ENCODE peak calls at places on chromosome 6, in eight cellular contexts. U is upper lobe of right lung; M is pancreas; Y is effector memory CD4-positive, alpha-beta T cell; C is heart left ventricle; E is K562; F is MM.1S; V is astrocyte. N is an unnamed sample. For H3K9me3 and H3K36me3, the result is how much of the 10 kb centered on the place peaks cover.

GRCh38 chr6:431504-431903 is 40.0 kb downstream of the IRF4 start:
- DNase-seq in M (no peak), U (no peak), V (no peak), E (no peak), Y (no peak), F (no peak), C (no peak), N (no peak)

GRCh38 chr6:55088896-55089295 is 85.4 kb upstream of the HCRTR2 start:
- DNase-seq in Y (no peak), V (no peak), M (no peak), E (no peak), U (no peak), F (no peak), C (no peak), N (no peak)

GRCh38 chr6:17902953-17903352 is 84.5 kb downstream of the KIF13A start:
- DNase-seq in E (no peak), C (no peak), V (no peak), M (no peak), Y (no peak), U (no peak), F (no peak), N (no peak)

GRCh38 chr6:150025201-150025917 is at the start of gene RAET1L:
- DNase-seq in C (no peak), F (no peak), U (no peak), Y (no peak), E (no peak), V (peak), M (no peak), N (no peak)

GRCh38 chr6:144064402-144064830 is 31.0 kb downstream of the SF3B5 start:
- DNase-seq in E (peak), C (peak), F (no peak), U (peak), Y (peak), V (no peak), M (no peak), N (peak)

GRCh38 chr6:133542056-133542821 is 301.1 kb downstream of the EYA4 start:
- DNase-seq in F (no peak), V (no peak), C (no peak), Y (no peak), M (no peak), E (no peak), U (no peak), N (no peak)

GRCh38 chr6:70879496-70879895 is 77.4 kb downstream of the B3GAT2 start:
- DNase-seq in F (no peak), Y (no peak), V (no peak), U (no peak), E (no peak), C (no peak), M (no peak), N (no peak)

GRCh38 chr6:150418825-150419594 is 50.2 kb downstream of the IYD start:
- DNase-seq in E (peak), V (peak), C (peak), F (peak), Y (peak), U (peak), M (peak), N (peak)

GRCh38 chr6:155185544-155185943 is 78.3 kb upstream of the CLDN20 start:
- DNase-seq in F (no peak), M (no peak), V (peak), E (no peak), U (no peak), C (no peak), Y (no peak), N (no peak)

GRCh38 chr6:11613858-11614257 is 76.3 kb downstream of the TMEM170B start:
- DNase-seq in C (no peak), V (peak), U (no peak), E (no peak), M (no peak), F (no peak), Y (no peak), N (no peak)

GRCh38 chr6:48835421-48835958 is 627.6 kb downstream of the MMUT start:
- DNase-seq in Y (no peak), E (no peak), F (no peak), V (no peak), C (no peak), U (no peak), M (no peak), N (no peak)

GRCh38 chr6:29834564-29835436 is 7.2 kb downstream of the HLA-G start:
- DNase-seq in Y (peak), E (peak), U (no peak), C (no peak), F (no peak), V (no peak), M (no peak), N (peak)

DNA sequence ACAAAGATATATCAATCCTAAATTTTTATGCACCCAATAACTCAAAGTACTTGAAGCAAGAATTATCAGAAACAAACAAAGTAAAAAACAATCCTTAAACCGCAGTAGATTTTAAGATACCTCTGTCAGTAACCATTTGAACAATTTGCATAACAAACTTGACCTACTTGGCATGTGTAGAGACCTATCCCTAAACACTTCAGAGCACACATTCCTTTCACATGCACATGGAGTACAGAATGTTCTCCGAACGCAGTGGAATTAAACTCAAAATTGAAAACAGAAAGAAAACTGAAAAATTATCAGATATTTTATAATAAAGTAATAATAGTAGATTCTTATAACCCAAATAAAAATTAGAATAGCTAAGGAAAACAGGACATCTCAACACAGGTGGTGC is 162.6 kb upstream of the THBS2 start:
- DNase-seq in U (no peak), C (no peak), E (no peak), F (no peak), Y (no peak), M (no peak), V (no peak), N (no peak)
- H3K9me3 ChIP-seq in U (under half), C (under half), E (under half), F (under half), Y (under half), M (under half), V (under half), N (under half)

DNA sequence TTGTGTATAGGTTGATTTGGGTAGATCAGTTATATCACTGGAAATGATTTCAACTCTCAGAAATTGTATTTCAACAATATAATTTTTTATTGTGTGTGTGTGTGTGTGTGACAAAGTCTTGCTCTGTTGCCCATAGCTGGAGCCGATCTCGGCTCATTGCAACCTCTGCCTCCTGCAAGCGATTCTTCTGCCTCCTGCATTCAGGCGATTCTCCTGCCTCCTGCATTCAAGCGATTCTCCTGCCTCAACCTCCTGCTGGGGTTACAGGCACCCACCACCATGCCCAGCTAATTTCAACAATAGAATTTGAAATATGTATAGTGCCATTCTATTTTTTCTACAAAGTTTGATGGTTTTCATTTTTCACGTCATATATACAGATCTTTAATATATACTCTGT is 24.1 kb downstream of the AFDN start:
- DNase-seq in U (no peak), Y (no peak), F (no peak), C (no peak), V (no peak), E (no peak), M (no peak), N (no peak)
- H3K27ac ChIP-seq in U (peak), Y (no peak), F (no peak), C (no peak), V (no peak), E (peak), M (peak), N (no peak)

DNA sequence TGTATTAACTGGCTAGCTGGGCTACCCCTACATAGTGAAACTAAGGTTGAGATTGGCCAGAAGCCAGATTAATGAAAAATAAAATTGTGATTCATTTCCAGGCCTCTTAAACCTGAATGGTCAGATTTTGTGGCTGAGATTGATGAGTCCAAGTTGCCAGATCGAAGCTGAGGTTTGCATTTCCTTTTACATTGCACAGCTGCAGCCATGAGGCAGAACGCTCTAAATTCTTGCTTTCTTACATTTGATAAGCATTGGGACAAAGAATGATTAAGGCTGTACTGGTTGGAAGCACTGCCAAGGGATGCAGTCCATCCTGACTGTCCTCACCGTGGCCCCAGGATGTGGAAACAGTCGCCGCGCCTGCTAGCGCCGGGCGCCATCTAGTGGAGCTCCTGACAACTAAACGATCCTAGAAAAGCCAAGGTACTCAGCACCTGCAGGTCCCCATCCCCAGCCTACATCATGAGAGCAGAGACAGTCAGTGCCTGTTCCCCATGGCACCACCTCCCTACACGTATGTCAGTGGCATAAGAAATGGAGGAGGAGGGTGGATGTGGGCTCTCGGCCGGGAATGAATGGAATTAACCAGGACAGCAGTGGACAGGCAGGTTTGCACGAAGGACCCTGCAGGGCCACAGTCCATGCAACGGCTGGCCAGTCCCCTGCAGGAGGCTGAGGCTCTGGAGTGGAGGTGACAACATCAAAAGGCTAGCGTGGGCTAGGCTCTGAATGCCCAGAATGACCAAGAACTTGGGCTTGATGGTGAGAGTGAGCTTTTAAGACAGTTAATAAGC is 19.0 kb downstream of the PXDC1 start:
- DNase-seq in F (peak), U (peak), M (peak), Y (peak), V (peak), C (peak), E (peak), N (peak)
- H3K36me3 ChIP-seq in F (under half), U (half or more), M (under half), Y (under half), V (half or more), C (half or more), E (under half), N (under half)

GRCh38 chr6:114142256-114142655 is 171.3 kb upstream of the HDAC2 start:
- DNase-seq in V (no peak), F (no peak), E (no peak), U (no peak), C (no peak), M (no peak), Y (no peak), N (no peak)
- H3K9me3 ChIP-seq in V (under half), F (under half), E (under half), U (under half), C (under half), M (under half), Y (under half), N (under half)

DNA sequence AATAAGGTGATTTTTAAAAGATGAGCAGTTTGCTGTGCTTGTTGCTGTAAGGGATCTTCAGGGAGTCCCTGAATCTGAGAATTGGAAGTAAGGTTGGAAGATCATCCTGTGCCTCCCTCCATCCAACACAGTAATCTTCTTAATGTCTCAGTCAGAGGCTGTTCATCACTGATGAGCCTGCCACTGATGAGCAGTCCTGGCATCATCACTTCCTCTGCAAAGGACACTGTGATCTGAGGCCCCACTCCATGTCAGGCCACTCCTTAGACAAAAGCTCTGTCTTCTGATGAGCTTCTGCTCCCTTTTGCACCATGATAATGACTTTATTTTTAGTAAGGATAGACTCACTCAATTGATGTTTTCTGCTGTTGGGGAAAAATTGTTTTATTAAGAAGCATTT is 121.0 kb downstream of the UST start:
- DNase-seq in U (no peak), C (no peak), Y (no peak), M (no peak), E (no peak), V (no peak), F (no peak), N (no peak)
- H3K27ac ChIP-seq in U (no peak), C (no peak), Y (no peak), M (no peak), E (no peak), V (peak), F (no peak), N (no peak)

DNA sequence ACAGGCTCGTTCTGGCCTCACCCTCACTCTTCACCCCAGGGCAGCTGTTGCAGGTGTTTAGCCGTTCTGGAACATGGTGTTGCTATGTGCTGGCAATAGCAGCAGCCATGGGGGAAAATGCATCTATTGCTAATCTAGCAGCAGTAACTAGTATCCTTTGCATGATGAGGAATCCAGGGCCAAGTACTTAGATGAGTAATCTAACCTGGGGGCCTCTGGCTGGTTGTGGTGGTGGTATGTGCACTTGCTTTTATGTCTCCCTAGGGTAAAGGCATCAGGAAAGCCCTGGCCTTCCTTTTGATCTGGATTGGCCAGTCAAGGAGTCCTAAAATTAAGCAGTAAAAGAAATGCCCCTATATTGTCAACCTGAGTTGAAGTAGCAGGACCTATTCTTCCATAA is 594.5 kb upstream of the MAP3K7 start:
- DNase-seq in E (no peak), V (no peak), F (no peak), Y (no peak), C (no peak), U (no peak), M (no peak), N (no peak)
- H3K36me3 ChIP-seq in E (under half), V (under half), F (under half), Y (under half), C (under half), U (under half), M (under half), N (under half)

GRCh38 chr6:30861257-30862048 is 22.9 kb upstream of the DDR1 start:
- DNase-seq in F (no peak), V (no peak), M (no peak), Y (no peak), E (no peak), C (no peak), U (no peak), N (no peak)
- H3K9me3 ChIP-seq in F (under half), V (under half), M (under half), Y (under half), E (under half), C (under half), U (under half), N (under half)

GRCh38 chr6:3356056-3356823 is 97.5 kb downstream of the PSMG4 start:
- DNase-seq in C (peak), E (peak), M (peak), F (peak), Y (peak), U (peak), V (peak), N (peak)
- H3K27ac ChIP-seq in C (peak), E (peak), M (peak), F (peak), Y (peak), U (peak), V (peak), N (peak)

GRCh38 chr6:32186496-32186840 is 2.4 kb upstream of the AGER start:
- DNase-seq in U (no peak), E (no peak), C (no peak), F (no peak), M (no peak), V (no peak), Y (no peak), N (no peak)
- H3K36me3 ChIP-seq in U (under half), E (half or more), C (under half), F (under half), M (under half), V (under half), Y (under half), N (half or more)

DNA sequence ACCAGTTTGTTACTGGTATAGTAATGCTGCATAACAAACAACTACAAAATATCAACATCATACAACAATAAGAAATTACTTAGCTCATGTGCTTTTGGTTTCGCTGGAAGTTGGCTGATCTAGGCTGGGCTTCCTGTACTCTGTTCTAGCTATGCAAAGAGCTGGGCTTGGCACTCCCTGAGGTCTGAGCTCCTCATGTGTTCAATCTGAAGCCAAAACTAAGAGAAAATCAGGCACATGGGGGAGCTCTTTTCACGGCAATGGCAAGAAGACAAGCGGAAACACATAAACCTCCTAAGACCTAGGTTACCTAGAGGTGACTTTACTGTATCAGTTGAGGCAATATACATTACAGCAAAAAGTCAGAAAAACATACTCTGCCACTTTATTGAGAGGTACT is 574.2 kb downstream of the KHDRBS2 start:
- DNase-seq in E (no peak), F (peak), V (no peak), U (no peak), C (no peak), M (no peak), Y (no peak), N (no peak)
- H3K9me3 ChIP-seq in E (under half), F (under half), V (under half), U (under half), C (under half), M (under half), Y (under half), N (under half)

N was measured in CD4-positive, alpha-beta memory T cell.